ENCODE peak calls at places on chromosomes 12 and 14, in five cellular contexts. R is HFF-Myc; Y is adipocyte; N is A549; W is CD4-positive, CD25-positive, alpha-beta regulatory T cell. D is an unnamed sample.
A peak's percentile ranks its signal among the peaks of the same experiment; 100 is the strongest.

GRCh38 chr12:113066806-113067400 is 10.4 kb downstream of the DTX1 start:
- DNase-seq in N (no peak), R (no peak), Y (no peak), W (no peak), D (no peak)

GRCh38 chr12:46264057-46264456 is 4.8 kb downstream of the SLC38A1 start:
- DNase-seq in W (no peak), R (no peak), Y (peak; percentile 54), N (no peak), D (peak; percentile 16)

GRCh38 chr12:107967170-107967569 is 161.9 kb upstream of the WSCD2 start:
- DNase-seq in R (peak; percentile 1), W (no peak), Y (no peak), N (no peak), D (no peak)

GRCh38 chr12:499837-500458 is 40.2 kb downstream of the B4GALNT3 start:
- DNase-seq in R (no peak), Y (no peak), W (no peak), N (no peak), D (no peak)

GRCh38 chr12:79665488-79665887 is 25.3 kb downstream of the PAWR start:
- DNase-seq in N (no peak), W (no peak), Y (no peak), R (no peak), D (no peak)

GRCh38 chr14:75476274-75476995 is 45.8 kb upstream of the BATF start:
- DNase-seq in W (no peak), N (no peak), Y (no peak), R (no peak), D (no peak)

GRCh38 chr14:68088463-68088862 is 268.9 kb downstream of the RAD51B start:
- DNase-seq in N (peak; percentile 38), R (no peak), W (no peak), Y (no peak), D (no peak)

GRCh38 chr14:69313176-69313575 is 53.2 kb downstream of the GALNT16 start:
- DNase-seq in Y (no peak), N (no peak), W (no peak), R (no peak), D (no peak)

GRCh38 chr12:66398931-66399625 is 96.8 kb downstream of the HELB start:
- DNase-seq in Y (no peak), W (no peak), N (no peak), R (no peak), D (no peak)

GRCh38 chr14:68547305-68548193 is 245.3 kb downstream of the ZFP36L1 start:
- DNase-seq in Y (peak; percentile 88), W (no peak), R (peak; percentile 85), N (peak; percentile 79), D (peak; percentile 15)

GRCh38 chr12:2084553-2085296 is 31.9 kb downstream of the CACNA1C start:
- DNase-seq in W (no peak), N (no peak), R (no peak), Y (peak; percentile 91), D (no peak)

GRCh38 chr14:99424306-99424877 is 56.3 kb downstream of the SETD3 start:
- DNase-seq in Y (no peak), W (no peak), R (no peak), N (no peak), D (no peak)

GRCh38 chr12:50234347-50234746 is 49.0 kb downstream of the LIMA1 start:
- DNase-seq in N (no peak), W (no peak), R (no peak), Y (no peak), D (peak; percentile 31)

DNA sequence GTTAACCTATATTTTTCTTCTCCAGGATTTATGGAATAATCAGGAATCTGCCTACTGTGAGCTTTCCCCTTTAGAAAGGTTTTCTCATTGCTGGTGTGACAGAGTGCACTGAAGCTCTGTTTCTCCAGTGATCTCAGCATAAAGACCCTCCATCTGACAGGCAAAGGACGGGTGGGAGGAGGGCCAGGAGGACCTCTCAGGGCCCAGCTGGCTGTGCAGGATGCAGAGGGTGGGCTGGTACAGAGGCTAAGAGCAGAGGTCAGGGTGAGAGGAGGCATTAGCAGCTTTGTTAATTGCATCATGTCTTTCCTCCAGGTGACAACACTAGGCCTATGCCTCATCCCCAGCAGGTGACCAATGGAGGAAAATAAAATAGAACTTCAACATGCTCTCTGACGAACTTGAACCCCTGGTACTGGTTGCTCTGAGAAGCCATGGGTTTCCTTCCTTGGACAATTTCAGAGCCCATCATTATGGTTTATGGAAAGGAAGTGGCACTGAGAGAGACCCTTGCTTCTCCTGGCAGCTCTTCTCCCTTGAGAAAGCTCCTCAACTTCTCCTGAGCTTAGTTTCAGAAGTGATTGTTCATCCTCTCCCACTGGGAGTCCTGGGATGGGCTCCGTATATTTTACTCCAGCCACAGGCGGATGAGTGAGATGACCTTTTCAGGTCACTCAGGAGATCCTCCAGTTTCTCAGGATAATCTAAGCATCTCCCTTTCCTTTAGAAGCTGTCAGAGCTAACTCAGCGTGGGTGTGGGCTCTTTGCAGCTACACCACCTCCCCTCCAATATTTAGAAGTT is 45.8 kb upstream of the ATP23 start:
- DNase-seq in R (no peak), N (no peak), W (no peak), Y (peak; percentile 7), D (no peak)
- H3K4me3 ChIP-seq in R (no peak overlapping the region), N (no peak overlapping the region), W (peak overlapping the region; percentile 40), Y (peak overlapping the region; percentile 78), D (no peak overlapping the region)

GRCh38 chr12:119592232-119592631 is 1.3 kb upstream of the TMEM233 start:
- DNase-seq in N (no peak), R (no peak), Y (no peak), W (no peak), D (no peak)

GRCh38 chr12:119593578-119594398 is at the start of gene TMEM233:
- DNase-seq in R (no peak), W (no peak), N (no peak), Y (no peak), D (no peak)

GRCh38 chr12:119589087-119589486 is 4.5 kb upstream of the TMEM233 start:
- DNase-seq in Y (peak; percentile 18), W (no peak), R (no peak), N (no peak), D (peak; percentile 7)

GRCh38 chr12:119594399-119594730 is 791 bp downstream of the TMEM233 start:
- DNase-seq in R (no peak), W (no peak), N (no peak), Y (no peak), D (no peak)

GRCh38 chr12:119589634-119590033 is 3.9 kb upstream of the TMEM233 start:
- DNase-seq in W (no peak), Y (no peak), N (no peak), R (no peak), D (no peak)
- H3K4me3 ChIP-seq in W (no peak overlapping the region), Y (no peak overlapping the region), N (no peak overlapping the region), R (no peak overlapping the region), D (no peak overlapping the region)

DNA sequence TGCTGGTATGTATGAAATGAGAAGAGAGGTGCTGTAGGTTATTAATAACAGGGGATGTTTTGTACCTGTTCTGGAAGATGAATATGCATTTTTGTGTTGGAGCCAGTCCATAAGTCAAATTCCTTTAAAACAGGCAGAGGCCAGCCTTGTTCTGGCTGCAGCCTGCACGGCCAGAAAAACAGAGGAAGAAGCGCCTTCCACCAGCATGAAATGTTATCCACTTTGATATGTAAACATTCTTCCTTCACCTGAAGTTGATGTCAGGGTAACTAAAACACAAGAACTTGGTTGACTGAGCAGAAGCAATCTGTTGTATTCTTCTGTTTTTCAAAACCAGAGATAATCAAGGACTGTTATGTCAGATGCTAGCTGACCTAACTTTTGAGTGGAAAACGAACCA is 237.9 kb upstream of the PLEKHG7 start:
- DNase-seq in R (no peak), N (no peak), W (no peak), Y (no peak), D (no peak)
- H3K4me3 ChIP-seq in R (no peak overlapping the region), N (no peak overlapping the region), W (no peak overlapping the region), Y (no peak overlapping the region), D (peak overlapping the region; percentile 70)

DNA sequence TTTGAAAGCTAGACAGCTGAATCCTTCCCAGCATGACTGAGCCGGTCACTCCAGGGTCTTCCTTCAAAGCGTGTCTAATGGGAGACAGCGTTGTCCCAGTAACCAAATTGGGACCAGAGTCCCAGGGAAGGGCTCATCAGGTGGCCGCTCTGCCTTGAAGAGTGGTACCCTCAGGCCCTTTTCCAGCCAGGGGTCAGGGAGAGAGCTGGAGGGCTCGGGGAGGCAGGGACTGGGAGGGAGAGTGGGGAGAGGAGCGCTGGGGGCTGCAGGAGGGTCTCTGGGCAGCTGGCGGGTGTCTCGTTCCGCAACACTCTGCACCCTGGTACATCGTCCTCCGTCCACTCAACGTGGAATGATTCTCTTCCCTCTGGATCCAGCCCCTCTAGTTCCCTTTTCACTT is 1.6 kb upstream of the RTL1 start:
- DNase-seq in N (no peak), R (no peak), W (no peak), Y (no peak), D (no peak)
- H3K4me3 ChIP-seq in N (no peak overlapping the region), R (no peak overlapping the region), W (no peak overlapping the region), Y (no peak overlapping the region), D (no peak overlapping the region)

GRCh38 chr14:76657404-76657803 is 103.9 kb upstream of the VASH1 start:
- DNase-seq in R (no peak), Y (no peak), W (no peak), N (no peak), D (no peak)
- H3K4me3 ChIP-seq in R (no peak overlapping the region), Y (no peak overlapping the region), W (no peak overlapping the region), N (no peak overlapping the region), D (no peak overlapping the region)

GRCh38 chr12:124408822-124409517 is 114.1 kb downstream of the RFLNA start:
- DNase-seq in N (no peak), Y (no peak), R (no peak), W (no peak), D (no peak)
- H3K4me3 ChIP-seq in N (no peak overlapping the region), Y (no peak overlapping the region), R (no peak overlapping the region), W (no peak overlapping the region), D (no peak overlapping the region)

GRCh38 chr14:24093901-24094838 is at the start of gene PCK2:
- DNase-seq in N (peak; percentile 97), W (peak; percentile 76), Y (peak; percentile 96), R (peak; percentile 56), D (peak; percentile 94)

GRCh38 chr14:24094839-24095195 is 706 bp downstream of the PCK2 start:
- DNase-seq in R (no peak), Y (no peak), N (no peak), W (no peak), D (no peak)

GRCh38 chr14:24092960-24093900 is 881 bp upstream of the PCK2 start:
- DNase-seq in N (no peak), W (no peak), Y (peak; percentile 13), R (no peak), D (no peak)

GRCh38 chr14:24089890-24090289 is 4.2 kb upstream of the PCK2 start:
- DNase-seq in N (no peak), W (no peak), Y (no peak), R (no peak), D (no peak)

GRCh38 chr14:24092110-24092959 is 1.8 kb upstream of the PCK2 start:
- DNase-seq in N (no peak), R (no peak), W (no peak), Y (no peak), D (no peak)
- H3K4me3 ChIP-seq in N (no peak overlapping the region), R (no peak overlapping the region), W (no peak overlapping the region), Y (no peak overlapping the region), D (no peak overlapping the region)

DNA sequence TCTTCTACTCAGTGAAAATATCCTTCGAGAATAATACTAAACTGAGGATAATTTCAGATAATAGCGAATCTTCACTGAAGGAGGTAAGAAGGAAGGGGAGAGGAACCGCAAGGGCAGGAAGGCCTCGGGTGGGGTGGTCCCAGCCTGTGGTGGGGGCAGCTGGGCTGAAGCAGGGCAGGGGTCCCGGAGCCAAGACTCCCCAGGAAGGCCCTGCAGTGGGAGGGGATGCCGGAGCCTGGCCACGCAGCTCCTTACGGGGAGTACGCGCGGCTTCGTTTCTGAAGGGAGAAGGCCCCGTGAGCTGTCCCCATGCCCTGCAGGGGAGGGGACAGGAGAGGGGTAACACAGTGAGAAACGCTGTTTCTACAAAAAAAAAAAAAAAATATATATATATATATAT is 21.2 kb downstream of the STX2 start:
- DNase-seq in W (no peak), N (no peak), R (no peak), Y (no peak), D (no peak)
- H3K4me3 ChIP-seq in W (no peak overlapping the region), N (no peak overlapping the region), R (no peak overlapping the region), Y (no peak overlapping the region), D (no peak overlapping the region)